ENCODE peak calls at places on chromosomes 2 and 18, in five cellular contexts. One of them, this sample, is unnamed.
A peak's percentile ranks its signal among the peaks of the same experiment; 100 is the strongest.

GRCh38 chr18:34122724-34123334 is 101.9 kb downstream of the NOL4 start:
- DNase-seq in RWPE1: peak; percentile 16
- DNase-seq in A549: peak; percentile 45
- DNase-seq in naive thymus-derived CD4-positive, alpha-beta T cell: no peak
- DNase-seq in HCT116: peak; percentile 16
- DNase-seq in this sample: no peak

GRCh38 chr2:106108351-106108750 is 85.8 kb downstream of the UXS1 start:
- DNase-seq in RWPE1: no peak
- DNase-seq in A549: peak; percentile 25
- DNase-seq in naive thymus-derived CD4-positive, alpha-beta T cell: no peak
- DNase-seq in HCT116: no peak
- DNase-seq in this sample: no peak

GRCh38 chr18:2979027-2979570 is 33.8 kb downstream of the LPIN2 start:
- DNase-seq in RWPE1: no peak
- DNase-seq in A549: no peak
- DNase-seq in naive thymus-derived CD4-positive, alpha-beta T cell: no peak
- DNase-seq in HCT116: no peak
- DNase-seq in this sample: no peak

GRCh38 chr2:156536534-156536933 is 100.4 kb downstream of the GPD2 start:
- DNase-seq in RWPE1: no peak
- DNase-seq in A549: no peak
- DNase-seq in naive thymus-derived CD4-positive, alpha-beta T cell: no peak
- DNase-seq in HCT116: no peak
- DNase-seq in this sample: no peak

GRCh38 chr2:173898996-173899395 is 66.2 kb downstream of the SP3 start:
- DNase-seq in RWPE1: no peak
- DNase-seq in A549: no peak
- DNase-seq in naive thymus-derived CD4-positive, alpha-beta T cell: no peak
- DNase-seq in HCT116: no peak
- DNase-seq in this sample: no peak

GRCh38 chr18:67742525-67742924 is 226.0 kb upstream of the DSEL start:
- DNase-seq in RWPE1: no peak
- DNase-seq in A549: no peak
- DNase-seq in naive thymus-derived CD4-positive, alpha-beta T cell: no peak
- DNase-seq in HCT116: no peak
- DNase-seq in this sample: no peak

GRCh38 chr18:12421732-12422131 is 14.0 kb downstream of the PRELID3A start:
- DNase-seq in RWPE1: no peak
- DNase-seq in A549: no peak
- DNase-seq in naive thymus-derived CD4-positive, alpha-beta T cell: no peak
- DNase-seq in HCT116: no peak
- DNase-seq in this sample: no peak

GRCh38 chr18:76457475-76457874 is 37.6 kb downstream of the ZNF516 start:
- DNase-seq in RWPE1: no peak
- DNase-seq in A549: no peak
- DNase-seq in naive thymus-derived CD4-positive, alpha-beta T cell: no peak
- DNase-seq in HCT116: no peak
- DNase-seq in this sample: no peak

GRCh38 chr2:71003396-71003795 is 8.7 kb upstream of the TEX261 start:
- DNase-seq in RWPE1: no peak
- DNase-seq in A549: no peak
- DNase-seq in naive thymus-derived CD4-positive, alpha-beta T cell: no peak
- DNase-seq in HCT116: no peak
- DNase-seq in this sample: no peak

GRCh38 chr2:164485541-164485940 is 135.7 kb downstream of the GRB14 start:
- DNase-seq in RWPE1: no peak
- DNase-seq in A549: no peak
- DNase-seq in naive thymus-derived CD4-positive, alpha-beta T cell: no peak
- DNase-seq in HCT116: no peak
- DNase-seq in this sample: no peak

GRCh38 chr2:43882312-43882711 is 43.5 kb downstream of the ABCG8 start:
- DNase-seq in RWPE1: no peak
- DNase-seq in A549: no peak
- DNase-seq in naive thymus-derived CD4-positive, alpha-beta T cell: no peak
- DNase-seq in HCT116: no peak
- DNase-seq in this sample: no peak

GRCh38 chr2:45458909-45459563 is 152.0 kb downstream of the SRBD1 start:
- DNase-seq in RWPE1: peak; percentile 62
- DNase-seq in A549: peak; percentile 76
- DNase-seq in naive thymus-derived CD4-positive, alpha-beta T cell: no peak
- DNase-seq in HCT116: peak; percentile 28
- DNase-seq in this sample: no peak

GRCh38 chr2:231722721-231723307 is 14.5 kb downstream of the PTMA start:
- DNase-seq in RWPE1: no peak
- DNase-seq in A549: no peak
- DNase-seq in naive thymus-derived CD4-positive, alpha-beta T cell: no peak
- DNase-seq in HCT116: no peak
- DNase-seq in this sample: no peak

GRCh38 chr2:70087703-70088507 is 628 bp downstream of the PCBP1 start:
- DNase-seq in RWPE1: no peak
- DNase-seq in A549: peak; percentile 74
- DNase-seq in naive thymus-derived CD4-positive, alpha-beta T cell: no peak
- DNase-seq in HCT116: no peak
- DNase-seq in this sample: no peak

GRCh38 chr18:37222383-37223378 is 342.9 kb downstream of the CELF4 start:
- DNase-seq in RWPE1: no peak
- DNase-seq in A549: peak; percentile 2
- DNase-seq in naive thymus-derived CD4-positive, alpha-beta T cell: no peak
- DNase-seq in HCT116: peak; percentile 4
- DNase-seq in this sample: no peak

GRCh38 chr18:49921278-49922037 is 108.1 kb upstream of the ACAA2 start:
- DNase-seq in RWPE1: no peak
- DNase-seq in A549: no peak
- DNase-seq in naive thymus-derived CD4-positive, alpha-beta T cell: no peak
- DNase-seq in HCT116: no peak
- DNase-seq in this sample: no peak

GRCh38 chr2:31523871-31524492 is 56.8 kb downstream of the SRD5A2 start:
- DNase-seq in RWPE1: peak; percentile 40
- DNase-seq in A549: peak; percentile 62
- DNase-seq in naive thymus-derived CD4-positive, alpha-beta T cell: peak; percentile 12
- DNase-seq in HCT116: peak; percentile 48
- DNase-seq in this sample: peak; percentile 47

GRCh38 chr2:72744049-72744448 is 81.8 kb downstream of the EXOC6B start:
- DNase-seq in RWPE1: no peak
- DNase-seq in A549: peak; percentile 18
- DNase-seq in naive thymus-derived CD4-positive, alpha-beta T cell: no peak
- DNase-seq in HCT116: no peak
- DNase-seq in this sample: no peak

GRCh38 chr2:39990335-39990734 is 211.3 kb upstream of the THUMPD2 start:
- DNase-seq in RWPE1: no peak
- DNase-seq in A549: no peak
- DNase-seq in naive thymus-derived CD4-positive, alpha-beta T cell: no peak
- DNase-seq in HCT116: no peak
- DNase-seq in this sample: no peak

GRCh38 chr2:149290662-149291061 is 39.7 kb upstream of the LYPD6 start:
- DNase-seq in RWPE1: no peak
- DNase-seq in A549: no peak
- DNase-seq in naive thymus-derived CD4-positive, alpha-beta T cell: no peak
- DNase-seq in HCT116: no peak
- DNase-seq in this sample: no peak

GRCh38 chr18:54777989-54778388 is 50.3 kb upstream of the RAB27B start:
- DNase-seq in RWPE1: no peak
- DNase-seq in A549: no peak
- DNase-seq in naive thymus-derived CD4-positive, alpha-beta T cell: no peak
- DNase-seq in HCT116: no peak
- DNase-seq in this sample: no peak

GRCh38 chr18:54774971-54775665 is 53.2 kb upstream of the RAB27B start:
- DNase-seq in RWPE1: no peak
- DNase-seq in A549: no peak
- DNase-seq in naive thymus-derived CD4-positive, alpha-beta T cell: no peak
- DNase-seq in HCT116: no peak
- DNase-seq in this sample: no peak

GRCh38 chr18:54777118-54777791 is 51.0 kb upstream of the RAB27B start:
- DNase-seq in RWPE1: no peak
- DNase-seq in A549: peak; percentile 26
- DNase-seq in naive thymus-derived CD4-positive, alpha-beta T cell: no peak
- DNase-seq in HCT116: no peak
- DNase-seq in this sample: no peak

GRCh38 chr18:54775686-54776085 is 52.6 kb upstream of the RAB27B start:
- DNase-seq in RWPE1: peak; percentile 20
- DNase-seq in A549: peak; percentile 84
- DNase-seq in naive thymus-derived CD4-positive, alpha-beta T cell: no peak
- DNase-seq in HCT116: peak; percentile 64
- DNase-seq in this sample: no peak

DNA sequence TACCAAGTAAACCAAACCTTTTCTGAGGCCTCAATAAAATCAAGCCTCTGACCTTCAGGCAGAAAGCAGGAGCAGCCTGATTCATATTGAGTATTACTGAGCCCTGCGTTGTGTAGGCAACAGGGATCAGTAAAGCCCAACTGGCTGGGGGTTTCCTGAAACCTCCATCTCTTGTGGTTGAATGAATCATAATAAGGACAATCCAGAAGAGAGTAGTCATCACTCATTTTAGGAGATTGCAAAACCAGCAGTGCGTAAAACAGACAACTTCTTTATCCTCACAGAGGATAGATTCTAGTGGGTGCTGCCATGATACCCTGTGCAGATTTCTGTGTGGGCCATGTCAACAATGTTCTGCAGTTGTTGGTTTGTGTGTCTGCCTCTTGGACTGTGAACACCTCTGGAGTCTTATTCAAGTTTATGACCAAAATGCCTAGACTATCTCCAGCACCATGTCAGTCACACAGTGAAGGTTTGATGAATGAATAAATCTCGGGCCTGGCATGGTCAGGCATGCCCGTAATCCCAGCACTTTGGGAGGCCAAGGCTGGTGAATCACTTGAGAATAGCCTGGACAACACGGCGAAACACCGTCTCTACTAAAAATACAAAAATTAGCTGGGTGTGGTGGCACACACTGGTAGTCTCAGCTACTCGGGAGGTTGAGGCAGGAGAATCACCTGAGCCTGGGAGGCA is 51.8 kb upstream of the RAB27B start:
- DNase-seq in RWPE1: peak; percentile 83
- DNase-seq in A549: peak; percentile 92
- DNase-seq in naive thymus-derived CD4-positive, alpha-beta T cell: no peak
- DNase-seq in HCT116: peak; percentile 95
- DNase-seq in this sample: no peak
- H3K27ac ChIP-seq in RWPE1: peak overlapping the region; percentile 92
- H3K27ac ChIP-seq in A549: peak overlapping the region; percentile 96
- H3K27ac ChIP-seq in naive thymus-derived CD4-positive, alpha-beta T cell: no peak overlapping the region
- H3K27ac ChIP-seq in HCT116: peak overlapping the region; percentile 69
- H3K27ac ChIP-seq in this sample: no peak overlapping the region

DNA sequence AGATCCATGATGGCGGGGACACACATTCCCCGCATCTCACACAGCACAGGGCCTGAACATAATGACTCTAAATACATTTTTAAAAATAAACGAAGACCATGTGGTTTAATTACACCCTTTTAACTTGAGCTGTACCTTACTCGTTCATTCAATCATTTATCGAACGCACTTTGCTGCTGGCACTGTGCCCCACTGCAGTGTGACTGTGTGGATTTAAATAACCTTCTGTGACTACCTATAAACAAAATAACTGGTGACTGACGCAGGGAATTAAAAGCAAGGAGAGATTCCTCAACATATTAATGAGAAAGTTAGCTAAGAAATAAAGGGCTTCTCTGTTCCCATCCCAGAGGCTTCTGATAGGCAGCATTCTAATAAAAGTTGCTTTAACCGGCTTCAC is 10.9 kb upstream of the FZD7 start:
- DNase-seq in RWPE1: no peak
- DNase-seq in A549: no peak
- DNase-seq in naive thymus-derived CD4-positive, alpha-beta T cell: no peak
- DNase-seq in HCT116: no peak
- DNase-seq in this sample: no peak
- H3K27ac ChIP-seq in RWPE1: no peak overlapping the region
- H3K27ac ChIP-seq in A549: no peak overlapping the region
- H3K27ac ChIP-seq in naive thymus-derived CD4-positive, alpha-beta T cell: no peak overlapping the region
- H3K27ac ChIP-seq in HCT116: no peak overlapping the region
- H3K27ac ChIP-seq in this sample: no peak overlapping the region

GRCh38 chr2:240379089-240379636 is 56.3 kb upstream of the GPC1 start:
- DNase-seq in RWPE1: no peak
- DNase-seq in A549: no peak
- DNase-seq in naive thymus-derived CD4-positive, alpha-beta T cell: no peak
- DNase-seq in HCT116: no peak
- DNase-seq in this sample: no peak
- H3K27ac ChIP-seq in RWPE1: no peak overlapping the region
- H3K27ac ChIP-seq in A549: no peak overlapping the region
- H3K27ac ChIP-seq in naive thymus-derived CD4-positive, alpha-beta T cell: no peak overlapping the region
- H3K27ac ChIP-seq in HCT116: no peak overlapping the region
- H3K27ac ChIP-seq in this sample: no peak overlapping the region

GRCh38 chr2:12965540-12966269 is 249.0 kb downstream of the TRIB2 start:
- DNase-seq in RWPE1: peak; percentile 49
- DNase-seq in A549: no peak
- DNase-seq in naive thymus-derived CD4-positive, alpha-beta T cell: no peak
- DNase-seq in HCT116: no peak
- DNase-seq in this sample: no peak
- H3K27ac ChIP-seq in RWPE1: no peak overlapping the region
- H3K27ac ChIP-seq in A549: no peak overlapping the region
- H3K27ac ChIP-seq in naive thymus-derived CD4-positive, alpha-beta T cell: no peak overlapping the region
- H3K27ac ChIP-seq in HCT116: no peak overlapping the region
- H3K27ac ChIP-seq in this sample: no peak overlapping the region

GRCh38 chr2:160473508-160474318 is 19.9 kb downstream of the RBMS1 start:
- DNase-seq in RWPE1: no peak
- DNase-seq in A549: no peak
- DNase-seq in naive thymus-derived CD4-positive, alpha-beta T cell: no peak
- DNase-seq in HCT116: no peak
- DNase-seq in this sample: no peak
- H3K27ac ChIP-seq in RWPE1: no peak overlapping the region
- H3K27ac ChIP-seq in A549: no peak overlapping the region
- H3K27ac ChIP-seq in naive thymus-derived CD4-positive, alpha-beta T cell: peak overlapping the region; percentile 70
- H3K27ac ChIP-seq in HCT116: no peak overlapping the region
- H3K27ac ChIP-seq in this sample: no peak overlapping the region

DNA sequence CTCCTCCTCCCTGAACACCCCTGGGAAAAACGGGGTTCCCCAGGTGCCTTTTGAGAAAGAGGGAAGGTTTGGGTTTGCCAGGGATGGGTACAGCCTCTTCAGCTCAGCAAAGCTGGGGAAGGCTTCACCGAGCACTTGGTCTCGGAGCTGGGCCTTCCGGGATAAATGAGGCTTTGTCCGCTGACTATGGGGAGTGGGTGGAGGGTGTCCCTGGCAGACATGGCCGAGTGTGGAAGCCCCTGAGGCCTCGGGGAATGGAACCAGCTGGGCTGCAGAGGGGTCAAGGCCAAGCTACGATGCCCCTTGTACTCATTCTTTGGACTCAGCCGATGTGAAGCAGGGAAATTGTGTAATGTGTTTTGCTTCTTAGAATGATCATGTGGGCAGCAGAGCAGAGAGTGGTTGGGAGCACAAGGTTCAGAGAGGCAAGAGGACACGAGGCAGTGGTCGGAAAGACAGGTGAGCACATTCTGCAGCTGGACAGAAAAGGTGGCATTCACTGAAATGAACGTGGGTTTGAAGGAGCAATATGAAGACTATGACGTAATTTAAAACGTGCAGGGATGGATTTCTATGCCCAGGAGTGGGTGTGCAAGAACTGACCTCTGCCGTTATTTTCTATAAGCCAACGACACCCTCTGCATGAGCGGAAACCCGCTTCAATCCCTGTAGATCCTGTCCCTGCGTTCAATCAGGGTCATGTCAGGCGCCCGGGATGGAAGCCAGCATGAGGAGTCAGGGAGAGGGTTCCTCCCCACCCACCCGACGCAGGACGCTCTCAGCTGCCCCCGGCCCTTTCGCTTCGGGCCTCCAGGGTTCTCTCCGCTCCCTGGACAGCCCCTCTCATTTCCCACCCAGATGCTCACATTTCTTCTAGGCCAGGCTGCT is 142.6 kb downstream of the PXDN start:
- DNase-seq in RWPE1: no peak
- DNase-seq in A549: no peak
- DNase-seq in naive thymus-derived CD4-positive, alpha-beta T cell: no peak
- DNase-seq in HCT116: no peak
- DNase-seq in this sample: no peak
- H3K27ac ChIP-seq in RWPE1: peak overlapping the region; percentile 8
- H3K27ac ChIP-seq in A549: no peak overlapping the region
- H3K27ac ChIP-seq in naive thymus-derived CD4-positive, alpha-beta T cell: no peak overlapping the region
- H3K27ac ChIP-seq in HCT116: no peak overlapping the region
- H3K27ac ChIP-seq in this sample: no peak overlapping the region

This sample was measured in iPS DF 6.9.